ENCODE peak calls at places on chromosomes 6 and 20, in seven cellular contexts. Q is suprapubic skin, K is lower leg skin, P is heart left ventricle, S is prostate gland, G is A549, E is tibial nerve. R is an unnamed sample.

GRCh38 chr6:14863896-14864850 is 381.7 kb upstream of the JARID2 start:
- DNase-seq in Q (no peak), K (no peak), P (no peak), S (no peak), G (no peak), E (no peak), R (no peak)

GRCh38 chr20:61744691-61745396 is 320.8 kb downstream of the TAF4 start:
- DNase-seq in Q (no peak), K (no peak), P (no peak), S (no peak), G (no peak), E (no peak), R (peak; percentile 33)

GRCh38 chr6:117986401-117986800 is 79.3 kb downstream of the SLC35F1 start:
- DNase-seq in Q (no peak), K (no peak), P (no peak), S (no peak), G (no peak), E (no peak), R (no peak)

GRCh38 chr20:5557123-5557522 is 193.1 kb upstream of the SHLD1 start:
- DNase-seq in Q (no peak), K (no peak), P (peak; percentile 37), S (peak; percentile 16), G (peak; percentile 67), E (peak; percentile 21), R (peak; percentile 15)

GRCh38 chr20:25052255-25053206 is 5.4 kb downstream of the ACSS1 start:
- DNase-seq in Q (peak; percentile 75), K (peak; percentile 91), P (peak; percentile 22), S (no peak), G (no peak), E (no peak), R (no peak)

GRCh38 chr20:63465380-63466249 is 6.8 kb downstream of the KCNQ2 start:
- DNase-seq in Q (no peak), K (no peak), P (no peak), S (no peak), G (no peak), E (no peak), R (no peak)

GRCh38 chr6:111871207-111871606 is 2.0 kb downstream of the FYN start:
- DNase-seq in Q (no peak), K (no peak), P (no peak), S (no peak), G (no peak), E (no peak), R (no peak)

GRCh38 chr20:46694484-46694883 is 5.2 kb upstream of the TP53RK start:
- DNase-seq in Q (no peak), K (no peak), P (no peak), S (no peak), G (no peak), E (no peak), R (no peak)

GRCh38 chr6:15989397-15989796 is 139.5 kb upstream of the MYLIP start:
- DNase-seq in Q (no peak), K (no peak), P (no peak), S (no peak), G (no peak), E (no peak), R (no peak)

GRCh38 chr20:17904027-17904426 is 64.6 kb downstream of the SNX5 start:
- DNase-seq in Q (no peak), K (no peak), P (no peak), S (no peak), G (no peak), E (no peak), R (no peak)

GRCh38 chr6:11473008-11473740 is 64.4 kb upstream of the TMEM170B start:
- DNase-seq in Q (no peak), K (no peak), P (no peak), S (no peak), G (no peak), E (no peak), R (no peak)

GRCh38 chr6:18501313-18502013 is 114.3 kb downstream of the RNF144B start:
- DNase-seq in Q (peak; percentile 68), K (peak; percentile 89), P (peak; percentile 44), S (no peak), G (no peak), E (no peak), R (no peak)

GRCh38 chr6:157019733-157020132 is 242.6 kb downstream of the ARID1B start:
- DNase-seq in Q (no peak), K (no peak), P (no peak), S (no peak), G (no peak), E (no peak), R (no peak)

GRCh38 chr6:44627091-44627878 is 239.8 kb downstream of the CDC5L start:
- DNase-seq in Q (peak; percentile 68), K (no peak), P (peak; percentile 29), S (no peak), G (no peak), E (peak; percentile 19), R (no peak)

GRCh38 chr6:19312291-19312978 is 524.7 kb upstream of the ID4 start:
- DNase-seq in Q (no peak), K (no peak), P (no peak), S (no peak), G (no peak), E (no peak), R (no peak)

GRCh38 chr6:13760307-13760706 is 48.7 kb upstream of the RANBP9 start:
- DNase-seq in Q (no peak), K (no peak), P (no peak), S (no peak), G (no peak), E (no peak), R (no peak)

GRCh38 chr20:13220194-13220856 is 749 bp upstream of the ISM1 start:
- DNase-seq in Q (peak; percentile 88), K (no peak), P (peak; percentile 17), S (peak; percentile 20), G (peak; percentile 55), E (peak; percentile 58), R (no peak)

GRCh38 chr6:6975395-6976111 is 132.2 kb upstream of the RREB1 start:
- DNase-seq in Q (no peak), K (no peak), P (peak; percentile 33), S (no peak), G (no peak), E (no peak), R (no peak)

GRCh38 chr6:31792741-31793140 is 2.8 kb downstream of the VARS1 start:
- DNase-seq in Q (no peak), K (no peak), P (no peak), S (no peak), G (peak; percentile 27), E (no peak), R (peak; percentile 91)

GRCh38 chr20:38158701-38159325 is 6.3 kb downstream of the TGM2 start:
- DNase-seq in Q (no peak), K (no peak), P (peak; percentile 73), S (no peak), G (no peak), E (no peak), R (no peak)

GRCh38 chr20:38156888-38157634 is 8.0 kb downstream of the TGM2 start:
- DNase-seq in Q (no peak), K (no peak), P (peak; percentile 82), S (peak; percentile 14), G (no peak), E (no peak), R (no peak)

GRCh38 chr20:38156280-38156679 is 8.8 kb downstream of the TGM2 start:
- DNase-seq in Q (no peak), K (no peak), P (no peak), S (no peak), G (no peak), E (no peak), R (no peak)

GRCh38 chr20:38159539-38159938 is 5.5 kb downstream of the TGM2 start:
- DNase-seq in Q (no peak), K (no peak), P (no peak), S (no peak), G (no peak), E (no peak), R (no peak)

GRCh38 chr20:38157635-38158495 is 7.2 kb downstream of the TGM2 start:
- DNase-seq in Q (no peak), K (no peak), P (no peak), S (no peak), G (no peak), E (no peak), R (no peak)
- TF ChIP-seq POLR2A in Q (no peak), K (no peak), P (no peak), S (no peak), G (no peak), E (no peak), R (no peak)

GRCh38 chr20:58155148-58155925 is 73.1 kb downstream of the ANKRD60 start:
- DNase-seq in Q (no peak), K (no peak), P (no peak), S (no peak), G (no peak), E (no peak), R (no peak)
- TF ChIP-seq POLR2A in Q (no peak), K (no peak), P (no peak), S (no peak), G (no peak), E (no peak), R (no peak)

GRCh38 chr6:37057678-37058077 is 52.2 kb downstream of the FGD2 start:
- DNase-seq in Q (no peak), K (no peak), P (no peak), S (no peak), G (no peak), E (no peak), R (no peak)

GRCh38 chr6:37059344-37060194 is 54.1 kb downstream of the FGD2 start:
- DNase-seq in Q (peak; percentile 78), K (peak; percentile 92), P (no peak), S (peak; percentile 37), G (peak; percentile 89), E (no peak), R (peak; percentile 88)

GRCh38 chr6:37057128-37057471 is 51.6 kb downstream of the FGD2 start:
- DNase-seq in Q (no peak), K (no peak), P (no peak), S (no peak), G (no peak), E (no peak), R (no peak)

GRCh38 chr6:37056439-37057127 is 51.1 kb downstream of the FGD2 start:
- DNase-seq in Q (peak; percentile 74), K (no peak), P (no peak), S (peak; percentile 86), G (peak; percentile 58), E (no peak), R (no peak)

GRCh38 chr6:37058084-37058586 is 52.7 kb downstream of the FGD2 start:
- DNase-seq in Q (no peak), K (no peak), P (no peak), S (no peak), G (no peak), E (no peak), R (no peak)
- TF ChIP-seq POLR2A in Q (no peak), K (no peak), P (no peak), S (no peak), G (no peak), E (no peak), R (no peak)

DNA sequence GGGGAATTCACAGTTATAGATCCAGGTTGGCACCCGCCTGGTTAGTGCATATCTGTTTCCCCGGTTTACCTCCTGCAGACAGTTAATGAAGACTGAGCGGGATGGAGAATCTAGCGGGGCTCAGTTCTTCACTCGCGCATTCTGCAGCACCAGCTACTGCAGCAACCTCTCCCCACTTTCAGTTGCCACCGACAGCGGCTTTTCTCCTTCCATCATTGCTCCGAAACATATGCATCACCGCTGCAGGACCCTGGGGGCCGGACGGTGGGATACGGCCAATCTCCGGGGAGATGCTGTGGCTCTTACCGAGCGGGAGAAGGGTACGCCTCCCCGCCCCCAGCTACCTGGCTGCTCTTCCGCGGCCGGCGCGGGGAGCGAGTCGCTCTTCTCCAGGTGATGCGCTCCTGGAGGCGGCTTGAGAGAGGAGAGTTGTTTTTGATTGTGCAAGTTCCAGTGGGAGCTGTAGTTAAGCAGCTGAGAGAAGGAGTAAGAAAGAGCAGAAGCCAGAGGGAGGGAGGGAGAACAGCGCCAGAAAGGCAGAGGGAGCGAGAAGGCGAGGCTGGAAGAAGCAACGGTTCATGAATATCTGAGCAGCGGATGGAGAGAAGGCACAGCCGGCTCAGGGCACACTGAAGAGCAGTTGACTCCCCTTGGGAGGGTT is at the start of gene SGK1:
- DNase-seq in Q (no peak), K (no peak), P (no peak), S (peak; percentile 9), G (no peak), E (no peak), R (no peak)
- TF ChIP-seq POLR2A in Q (no peak), K (no peak), P (no peak), S (no peak), G (no peak), E (no peak), R (no peak)